ENCODE peak calls at places on chromosomes 11 and 22, in eight cellular contexts. I is A673, Q is AG09319, F is K562, P is suprapubic skin, G is AG10803, L is RWPE2, U is hepatocyte. M is an unnamed sample.

GRCh38 chr11:72347691-72348090 is 86.6 kb downstream of the CLPB start:
- DNase-seq in I (no peak), L (no peak), Q (no peak), U (no peak), G (no peak), F (no peak), P (no peak), M (no peak)

GRCh38 chr22:43848366-43849171 is 13.7 kb downstream of the SULT4A1 start:
- DNase-seq in I (no peak), G (peak; percentile 42), F (no peak), Q (no peak), U (peak; percentile 69), P (peak; percentile 40), L (no peak), M (no peak)

GRCh38 chr11:748007-748359 is 719 bp downstream of the TALDO1 start:
- DNase-seq in Q (no peak), F (no peak), G (peak; percentile 40), U (no peak), P (no peak), L (no peak), I (no peak), M (no peak)

GRCh38 chr11:77252555-77253270 is 48.8 kb downstream of the GDPD4 start:
- DNase-seq in F (no peak), I (no peak), P (no peak), G (no peak), U (no peak), Q (no peak), L (no peak), M (no peak)

GRCh38 chr22:25362215-25362882 is 142.9 kb downstream of the CRYBB2 start:
- DNase-seq in L (peak; percentile 49), U (peak; percentile 74), Q (no peak), I (peak; percentile 67), F (peak; percentile 74), G (peak; percentile 34), P (peak; percentile 66), M (peak; percentile 86)

GRCh38 chr11:76665172-76665571 is 5.4 kb downstream of the LRRC32 start:
- DNase-seq in I (no peak), U (no peak), L (peak; percentile 28), F (no peak), P (peak; percentile 75), G (no peak), Q (no peak), M (peak; percentile 48)

GRCh38 chr11:14644396-14645246 is 1.0 kb downstream of the PDE3B start:
- DNase-seq in P (no peak), F (no peak), L (no peak), Q (no peak), G (no peak), U (peak; percentile 21), I (peak; percentile 15), M (peak; percentile 60)

GRCh38 chr11:65498042-65498726 is 661 bp upstream of the MALAT1 start:
- DNase-seq in G (peak; percentile 74), P (peak; percentile 85), L (no peak), Q (no peak), F (no peak), I (peak; percentile 83), U (peak; percentile 73), M (peak; percentile 77)

GRCh38 chr11:85742873-85743275 is 56.9 kb upstream of the CCDC89 start:
- DNase-seq in I (no peak), F (no peak), G (no peak), L (no peak), P (no peak), U (peak; percentile 26), Q (no peak), M (peak; percentile 35)

GRCh38 chr11:7437706-7438105 is 47.6 kb upstream of the OLFML1 start:
- DNase-seq in Q (no peak), F (no peak), G (peak; percentile 89), I (no peak), L (no peak), P (no peak), U (no peak), M (no peak)

GRCh38 chr22:44316393-44317162 is 3.8 kb upstream of the SHISAL1 start:
- DNase-seq in L (no peak), U (no peak), I (peak; percentile 34), F (no peak), P (no peak), Q (no peak), G (peak; percentile 31), M (no peak)

GRCh38 chr11:61923166-61924015 is 6.0 kb upstream of the RAB3IL1 start:
- DNase-seq in P (peak; percentile 91), I (peak; percentile 61), F (peak; percentile 56), Q (peak; percentile 37), U (peak; percentile 94), G (peak; percentile 72), L (no peak), M (no peak)

GRCh38 chr11:131234146-131234680 is 136.2 kb upstream of the NTM start:
- DNase-seq in I (no peak), F (no peak), P (no peak), G (no peak), L (no peak), U (no peak), Q (no peak), M (no peak)

GRCh38 chr11:62245271-62245753 is 3.3 kb downstream of the SCGB1D2 start:
- DNase-seq in L (no peak), U (peak; percentile 69), P (no peak), I (peak; percentile 35), F (peak; percentile 38), Q (no peak), G (peak; percentile 10), M (peak; percentile 39)

GRCh38 chr22:19196841-19197612 is 18.5 kb upstream of the SLC25A1 start:
- DNase-seq in U (no peak), L (no peak), Q (no peak), F (no peak), I (no peak), P (no peak), G (no peak), M (no peak)

GRCh38 chr22:22141771-22142591 is 102.6 kb upstream of the VPREB1 start:
- DNase-seq in L (no peak), G (no peak), P (no peak), I (no peak), F (no peak), Q (no peak), U (no peak), M (no peak)

GRCh38 chr22:22141031-22141430 is 103.6 kb upstream of the VPREB1 start:
- DNase-seq in F (no peak), L (no peak), G (no peak), Q (no peak), U (no peak), P (no peak), I (no peak), M (no peak)

GRCh38 chr22:22143448-22143847 is 101.1 kb upstream of the VPREB1 start:
- DNase-seq in Q (no peak), U (no peak), G (no peak), P (no peak), F (no peak), I (no peak), L (no peak), M (no peak)

GRCh38 chr22:22148905-22149304 is 95.7 kb upstream of the VPREB1 start:
- DNase-seq in L (no peak), Q (no peak), P (no peak), F (no peak), U (no peak), G (no peak), I (no peak), M (no peak)

GRCh38 chr22:22144858-22145257 is 99.7 kb upstream of the VPREB1 start:
- DNase-seq in I (no peak), G (no peak), P (no peak), Q (no peak), F (no peak), U (no peak), L (no peak), M (no peak)
- TF ChIP-seq CTCF in I (peak; percentile 24), G (no peak), P (no peak), Q (no peak), F (no peak), U (no peak), L (peak; percentile 30), M (no peak)

DNA sequence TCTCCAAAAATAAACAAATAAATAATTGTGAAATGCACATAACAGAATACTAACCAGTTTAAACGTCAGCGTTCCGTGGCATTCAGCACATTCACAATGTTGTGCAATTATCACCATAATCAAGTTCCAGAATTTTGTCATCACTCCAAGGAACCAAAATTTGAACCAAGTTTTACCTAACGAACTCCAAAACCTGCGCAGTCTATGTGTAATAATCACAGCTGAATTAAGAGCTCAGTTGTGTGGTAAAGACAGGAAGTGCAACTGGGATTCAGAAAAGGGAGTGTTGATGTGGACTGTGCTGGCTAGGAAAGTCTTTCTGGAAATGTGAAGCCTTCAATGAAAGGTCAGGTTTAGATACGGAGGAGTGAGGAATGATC is 5.4 kb upstream of the MCAM start:
- DNase-seq in I (no peak), Q (no peak), L (no peak), U (peak; percentile 4), G (no peak), P (peak; percentile 16), F (no peak), M (no peak)
- TF ChIP-seq CTCF in I (peak; percentile 17), Q (no peak), L (no peak), U (no peak), G (peak; percentile 20), P (no peak), F (no peak), M (no peak)

GRCh38 chr22:24109649-24110048 is 71.6 kb upstream of the SUSD2 start:
- DNase-seq in I (no peak), Q (no peak), F (no peak), L (no peak), G (no peak), P (no peak), U (no peak), M (no peak)

GRCh38 chr22:24105661-24106060 is 75.6 kb upstream of the SUSD2 start:
- DNase-seq in U (no peak), L (no peak), Q (no peak), G (no peak), F (no peak), I (no peak), P (no peak), M (no peak)

GRCh38 chr22:24106385-24107381 is 74.6 kb upstream of the SUSD2 start:
- DNase-seq in L (no peak), I (peak; percentile 9), Q (peak; percentile 1), G (no peak), P (no peak), F (no peak), U (no peak), M (peak; percentile 42)

GRCh38 chr22:24107668-24108067 is 73.6 kb upstream of the SUSD2 start:
- DNase-seq in G (peak; percentile 93), F (no peak), U (no peak), I (peak; percentile 40), L (no peak), P (peak; percentile 93), Q (peak; percentile 80), M (no peak)

DNA sequence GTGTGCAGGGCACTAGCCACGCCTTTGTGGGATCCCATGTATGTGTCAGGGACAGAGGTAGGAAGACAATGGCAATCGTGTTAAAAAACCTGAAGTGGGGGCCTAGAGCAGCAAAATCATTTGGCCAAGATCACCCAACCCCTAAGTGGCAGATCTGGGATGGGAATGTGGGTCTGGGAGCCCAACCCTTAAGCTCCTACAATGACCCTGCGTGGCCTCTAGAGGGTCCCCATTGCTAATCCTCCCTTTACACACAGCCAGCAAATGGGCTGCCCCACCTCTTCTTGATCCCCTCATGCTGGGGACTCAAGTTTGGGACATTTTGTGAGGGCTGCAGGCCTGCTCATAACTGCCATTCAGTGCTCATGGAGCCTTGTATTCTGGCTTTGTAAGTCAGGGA is 73.2 kb upstream of the SUSD2 start:
- DNase-seq in U (no peak), F (no peak), I (no peak), Q (no peak), P (no peak), L (no peak), G (no peak), M (no peak)
- TF ChIP-seq CTCF in U (no peak), F (peak; percentile 9), I (no peak), Q (no peak), P (no peak), L (no peak), G (peak; percentile 2), M (no peak)

GRCh38 chr22:46267431-46268279 is at the start of gene TTC38:
- DNase-seq in P (peak; percentile 95), I (peak; percentile 61), Q (peak; percentile 40), F (peak; percentile 91), L (no peak), G (peak; percentile 75), U (peak; percentile 91), M (peak; percentile 48)
- TF ChIP-seq CTCF in P (no peak), I (no peak), Q (no peak), F (no peak), L (no peak), G (no peak), U (no peak), M (no peak)

M was measured in activated CD8-positive, alpha-beta T cell treated with anti-CD3 and anti-CD28 coated beads for 36 hours.